ENCODE peak calls at places on chromosomes 16 and 17, in ten cellular contexts. One of them, this sample, is unnamed.
A peak's percentile ranks its signal among the peaks of the same experiment; 100 is the strongest.

GRCh38 chr16:66881014-66881417 is 701 bp downstream of the PDP2 start:
- DNase-seq in HCT116: no peak
- DNase-seq in adrenal gland: no peak
- DNase-seq in transverse colon: no peak
- DNase-seq in thyroid gland: no peak
- DNase-seq in ovary: no peak
- DNase-seq in stomach: no peak
- DNase-seq in prostate gland: no peak
- DNase-seq in gastrocnemius medialis: no peak
- DNase-seq in heart left ventricle: no peak
- DNase-seq in this sample: peak; percentile 46

GRCh38 chr16:4631444-4631843 is 6.8 kb downstream of the MGRN1 start:
- DNase-seq in ovary: no peak
- DNase-seq in gastrocnemius medialis: no peak
- DNase-seq in adrenal gland: no peak
- DNase-seq in heart left ventricle: no peak
- DNase-seq in prostate gland: no peak
- DNase-seq in HCT116: no peak
- DNase-seq in thyroid gland: no peak
- DNase-seq in stomach: no peak
- DNase-seq in transverse colon: no peak
- DNase-seq in this sample: no peak

GRCh38 chr17:31416503-31416923 is 25.0 kb downstream of the RAB11FIP4 start:
- DNase-seq in prostate gland: no peak
- DNase-seq in stomach: no peak
- DNase-seq in ovary: no peak
- DNase-seq in transverse colon: no peak
- DNase-seq in adrenal gland: no peak
- DNase-seq in thyroid gland: no peak
- DNase-seq in HCT116: no peak
- DNase-seq in heart left ventricle: no peak
- DNase-seq in gastrocnemius medialis: no peak
- DNase-seq in this sample: no peak

GRCh38 chr16:2016407-2016922 is 3.1 kb upstream of the NPW start:
- DNase-seq in ovary: peak; percentile 39
- DNase-seq in adrenal gland: no peak
- DNase-seq in heart left ventricle: no peak
- DNase-seq in stomach: no peak
- DNase-seq in prostate gland: no peak
- DNase-seq in thyroid gland: no peak
- DNase-seq in transverse colon: no peak
- DNase-seq in HCT116: no peak
- DNase-seq in gastrocnemius medialis: no peak
- DNase-seq in this sample: no peak

GRCh38 chr16:20904507-20905079 is 4.0 kb downstream of the LYRM1 start:
- DNase-seq in thyroid gland: no peak
- DNase-seq in heart left ventricle: no peak
- DNase-seq in stomach: peak; percentile 30
- DNase-seq in prostate gland: peak; percentile 21
- DNase-seq in gastrocnemius medialis: no peak
- DNase-seq in transverse colon: no peak
- DNase-seq in adrenal gland: no peak
- DNase-seq in HCT116: peak; percentile 85
- DNase-seq in ovary: no peak
- DNase-seq in this sample: no peak

GRCh38 chr17:80151333-80151732 is 4.4 kb upstream of the EIF4A3 start:
- DNase-seq in heart left ventricle: no peak
- DNase-seq in thyroid gland: no peak
- DNase-seq in HCT116: no peak
- DNase-seq in gastrocnemius medialis: no peak
- DNase-seq in ovary: no peak
- DNase-seq in prostate gland: no peak
- DNase-seq in stomach: no peak
- DNase-seq in transverse colon: no peak
- DNase-seq in adrenal gland: no peak
- DNase-seq in this sample: no peak

GRCh38 chr17:69874220-69874670 is 200.8 kb upstream of the KCNJ16 start:
- DNase-seq in ovary: no peak
- DNase-seq in transverse colon: no peak
- DNase-seq in thyroid gland: no peak
- DNase-seq in prostate gland: no peak
- DNase-seq in gastrocnemius medialis: no peak
- DNase-seq in HCT116: no peak
- DNase-seq in heart left ventricle: no peak
- DNase-seq in stomach: no peak
- DNase-seq in adrenal gland: no peak
- DNase-seq in this sample: no peak

GRCh38 chr17:80765241-80766022 is 220.8 kb downstream of the RPTOR start:
- DNase-seq in gastrocnemius medialis: no peak
- DNase-seq in thyroid gland: no peak
- DNase-seq in transverse colon: no peak
- DNase-seq in adrenal gland: no peak
- DNase-seq in ovary: no peak
- DNase-seq in HCT116: no peak
- DNase-seq in prostate gland: no peak
- DNase-seq in stomach: no peak
- DNase-seq in heart left ventricle: no peak
- DNase-seq in this sample: no peak

GRCh38 chr16:53952215-53953208 is 248.6 kb downstream of the FTO start:
- DNase-seq in HCT116: no peak
- DNase-seq in prostate gland: no peak
- DNase-seq in thyroid gland: peak; percentile 5
- DNase-seq in adrenal gland: no peak
- DNase-seq in gastrocnemius medialis: no peak
- DNase-seq in heart left ventricle: no peak
- DNase-seq in transverse colon: no peak
- DNase-seq in ovary: no peak
- DNase-seq in stomach: no peak
- DNase-seq in this sample: no peak

GRCh38 chr16:76579277-76579676 is 302.1 kb downstream of the CNTNAP4 start:
- DNase-seq in stomach: no peak
- DNase-seq in gastrocnemius medialis: no peak
- DNase-seq in HCT116: no peak
- DNase-seq in adrenal gland: no peak
- DNase-seq in prostate gland: no peak
- DNase-seq in thyroid gland: no peak
- DNase-seq in transverse colon: no peak
- DNase-seq in heart left ventricle: no peak
- DNase-seq in ovary: no peak
- DNase-seq in this sample: peak; percentile 71

GRCh38 chr16:90031931-90032663 is 12.8 kb upstream of the DBNDD1 start:
- DNase-seq in thyroid gland: no peak
- DNase-seq in prostate gland: no peak
- DNase-seq in ovary: no peak
- DNase-seq in adrenal gland: no peak
- DNase-seq in HCT116: no peak
- DNase-seq in transverse colon: no peak
- DNase-seq in stomach: no peak
- DNase-seq in gastrocnemius medialis: no peak
- DNase-seq in heart left ventricle: no peak
- DNase-seq in this sample: no peak

GRCh38 chr16:87499189-87499486 is 6.3 kb upstream of the ZCCHC14 start:
- DNase-seq in stomach: no peak
- DNase-seq in thyroid gland: no peak
- DNase-seq in HCT116: no peak
- DNase-seq in ovary: no peak
- DNase-seq in heart left ventricle: no peak
- DNase-seq in adrenal gland: no peak
- DNase-seq in prostate gland: no peak
- DNase-seq in gastrocnemius medialis: no peak
- DNase-seq in transverse colon: no peak
- DNase-seq in this sample: no peak

GRCh38 chr17:46061435-46061834 is 62.4 kb downstream of the STH start:
- DNase-seq in thyroid gland: no peak
- DNase-seq in ovary: no peak
- DNase-seq in gastrocnemius medialis: no peak
- DNase-seq in adrenal gland: no peak
- DNase-seq in stomach: no peak
- DNase-seq in transverse colon: no peak
- DNase-seq in HCT116: peak; percentile 23
- DNase-seq in heart left ventricle: no peak
- DNase-seq in prostate gland: no peak
- DNase-seq in this sample: no peak

GRCh38 chr17:42389135-42389417 is 834 bp upstream of the STAT3 start:
- DNase-seq in ovary: no peak
- DNase-seq in prostate gland: no peak
- DNase-seq in adrenal gland: no peak
- DNase-seq in transverse colon: no peak
- DNase-seq in thyroid gland: no peak
- DNase-seq in stomach: no peak
- DNase-seq in gastrocnemius medialis: no peak
- DNase-seq in heart left ventricle: no peak
- DNase-seq in HCT116: no peak
- DNase-seq in this sample: no peak

GRCh38 chr16:75294773-75295172 is 43.3 kb upstream of the BCAR1 start:
- DNase-seq in heart left ventricle: no peak
- DNase-seq in HCT116: no peak
- DNase-seq in transverse colon: no peak
- DNase-seq in adrenal gland: no peak
- DNase-seq in prostate gland: no peak
- DNase-seq in stomach: no peak
- DNase-seq in ovary: no peak
- DNase-seq in thyroid gland: no peak
- DNase-seq in gastrocnemius medialis: no peak
- DNase-seq in this sample: no peak
- H3K27ac ChIP-seq in heart left ventricle: no peak overlapping the region
- H3K27ac ChIP-seq in HCT116: no peak overlapping the region
- H3K27ac ChIP-seq in transverse colon: no peak overlapping the region
- H3K27ac ChIP-seq in adrenal gland: no peak overlapping the region
- H3K27ac ChIP-seq in prostate gland: no peak overlapping the region
- H3K27ac ChIP-seq in stomach: no peak overlapping the region
- H3K27ac ChIP-seq in ovary: no peak overlapping the region
- H3K27ac ChIP-seq in thyroid gland: no peak overlapping the region
- H3K27ac ChIP-seq in gastrocnemius medialis: no peak overlapping the region
- H3K27ac ChIP-seq in this sample: no peak overlapping the region

DNA sequence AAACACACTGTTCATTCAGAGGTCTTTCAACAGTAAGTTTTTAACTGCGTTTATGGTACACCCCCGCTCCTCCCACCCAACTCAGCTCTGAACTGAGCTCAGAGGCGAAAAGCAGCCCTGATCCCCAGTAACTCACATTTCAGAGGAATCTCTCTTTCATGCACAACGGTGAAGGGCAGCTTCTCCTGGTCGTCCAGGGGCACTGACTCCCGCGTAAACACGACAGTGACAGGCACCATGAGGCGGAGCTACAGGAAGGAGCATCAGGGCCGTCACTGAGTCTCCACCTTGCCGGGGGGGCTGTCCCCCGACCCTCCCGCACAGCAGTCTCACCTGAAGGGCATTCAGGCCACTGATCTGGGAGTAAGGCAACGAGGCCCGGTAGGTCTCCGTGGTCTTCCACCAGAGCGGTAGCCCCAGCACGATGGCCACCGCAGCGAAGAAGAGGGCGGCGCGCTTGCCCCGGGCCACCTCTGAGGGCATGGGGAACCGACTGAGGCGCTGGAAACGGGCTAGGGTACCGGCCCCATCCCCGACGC is 539 bp downstream of the PIGS start:
- DNase-seq in stomach: no peak
- DNase-seq in gastrocnemius medialis: peak; percentile 23
- DNase-seq in HCT116: no peak
- DNase-seq in ovary: peak; percentile 50
- DNase-seq in transverse colon: peak; percentile 53
- DNase-seq in adrenal gland: peak; percentile 51
- DNase-seq in heart left ventricle: peak; percentile 60
- DNase-seq in prostate gland: peak; percentile 55
- DNase-seq in thyroid gland: peak; percentile 52
- DNase-seq in this sample: peak; percentile 74
- TF ChIP-seq CTCF in stomach: no peak
- TF ChIP-seq CTCF in gastrocnemius medialis: no peak
- TF ChIP-seq CTCF in HCT116: no peak
- TF ChIP-seq CTCF in ovary: no peak
- TF ChIP-seq CTCF in transverse colon: no peak
- TF ChIP-seq CTCF in adrenal gland: no peak
- TF ChIP-seq CTCF in heart left ventricle: no peak
- TF ChIP-seq CTCF in prostate gland: no peak
- TF ChIP-seq CTCF in thyroid gland: no peak
- TF ChIP-seq CTCF in this sample: no peak

DNA sequence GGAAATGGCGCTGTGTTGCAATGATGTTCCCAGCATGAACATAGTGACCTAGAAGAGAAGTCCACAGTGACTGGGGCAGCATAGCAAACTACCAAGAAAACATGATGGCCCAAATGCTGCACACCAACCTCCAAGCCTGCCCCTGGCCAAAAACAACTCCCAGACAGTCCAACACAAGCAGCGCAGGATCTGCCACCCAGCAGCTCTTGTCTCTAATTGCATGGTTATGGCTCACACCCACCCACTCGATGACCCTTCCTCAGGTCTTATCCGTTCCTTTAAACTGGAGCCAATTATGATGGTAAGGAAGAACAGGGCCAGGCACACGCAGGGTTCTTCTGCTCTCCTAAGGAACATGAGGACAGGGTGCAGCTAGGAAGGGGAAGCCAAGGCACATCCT is 2.9 kb downstream of the MRPL27 start:
- DNase-seq in transverse colon: no peak
- DNase-seq in prostate gland: no peak
- DNase-seq in HCT116: no peak
- DNase-seq in heart left ventricle: no peak
- DNase-seq in thyroid gland: no peak
- DNase-seq in gastrocnemius medialis: no peak
- DNase-seq in stomach: no peak
- DNase-seq in adrenal gland: no peak
- DNase-seq in ovary: peak; percentile 18
- DNase-seq in this sample: no peak
- TF ChIP-seq POLR2A in transverse colon: no peak
- TF ChIP-seq POLR2A in prostate gland: no peak
- TF ChIP-seq POLR2A in HCT116: no peak
- TF ChIP-seq POLR2A in heart left ventricle: no peak
- TF ChIP-seq POLR2A in thyroid gland: no peak
- TF ChIP-seq POLR2A in gastrocnemius medialis: no peak
- TF ChIP-seq POLR2A in stomach: no peak
- TF ChIP-seq POLR2A in adrenal gland: no peak
- TF ChIP-seq POLR2A in ovary: no peak
- TF ChIP-seq POLR2A in this sample: no peak

DNA sequence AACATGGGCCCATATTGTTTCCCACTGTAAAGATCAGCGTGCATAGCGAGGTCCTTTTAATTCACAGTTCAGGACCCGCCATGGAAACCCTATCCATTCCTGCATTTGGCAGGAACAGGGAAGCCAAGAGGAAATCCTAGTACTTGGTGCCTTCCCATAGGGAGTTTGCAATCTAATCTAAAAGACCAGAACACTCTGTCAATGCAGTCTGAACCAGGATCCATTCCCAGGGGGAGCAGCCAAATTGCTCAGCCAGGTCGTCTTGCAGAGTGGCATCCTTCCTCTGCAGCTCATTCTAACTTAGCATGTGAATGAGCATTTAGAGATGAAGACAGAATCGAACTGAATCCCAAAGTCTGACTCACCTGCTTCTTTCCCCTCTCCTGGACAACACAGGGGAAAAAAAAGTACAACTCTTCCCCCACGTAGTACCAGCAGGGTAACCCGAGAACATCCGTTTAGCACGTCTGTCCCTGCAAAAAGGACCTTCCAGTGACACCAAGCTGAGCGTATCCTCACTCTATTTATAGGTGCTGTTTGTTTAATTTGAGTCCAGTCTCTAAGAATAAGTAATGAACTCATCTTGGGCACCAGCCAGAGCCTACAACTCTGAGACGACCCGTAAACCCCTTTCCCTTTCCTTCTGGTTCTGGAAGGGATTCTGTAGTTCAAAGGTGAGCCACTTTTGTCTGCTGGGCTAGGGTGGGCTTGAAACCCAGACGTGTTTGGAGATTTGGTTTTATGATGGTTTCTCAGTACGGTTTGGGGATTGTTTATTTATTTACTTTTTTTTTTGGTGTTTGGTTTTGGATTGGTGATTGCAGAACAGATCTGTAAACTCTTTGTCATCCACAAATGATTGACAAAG is 74.5 kb downstream of the ERCC4 start:
- DNase-seq in ovary: no peak
- DNase-seq in HCT116: no peak
- DNase-seq in stomach: no peak
- DNase-seq in adrenal gland: no peak
- DNase-seq in heart left ventricle: no peak
- DNase-seq in prostate gland: no peak
- DNase-seq in gastrocnemius medialis: peak; percentile 78
- DNase-seq in thyroid gland: no peak
- DNase-seq in transverse colon: no peak
- DNase-seq in this sample: no peak
- H3K27ac ChIP-seq in ovary: no peak overlapping the region
- H3K27ac ChIP-seq in HCT116: no peak overlapping the region
- H3K27ac ChIP-seq in stomach: no peak overlapping the region
- H3K27ac ChIP-seq in adrenal gland: no peak overlapping the region
- H3K27ac ChIP-seq in heart left ventricle: peak overlapping the region; percentile 71
- H3K27ac ChIP-seq in prostate gland: no peak overlapping the region
- H3K27ac ChIP-seq in gastrocnemius medialis: peak overlapping the region; percentile 83
- H3K27ac ChIP-seq in thyroid gland: no peak overlapping the region
- H3K27ac ChIP-seq in transverse colon: no peak overlapping the region
- H3K27ac ChIP-seq in this sample: no peak overlapping the region